ENCODE peak calls at places on chromosomes 1 and 21, in four cellular contexts. One of them, this sample, is unnamed.
A peak's percentile ranks its signal among the peaks of the same experiment; 100 is the strongest.

GRCh38 chr1:98702976-98703375 is 41.5 kb downstream of the SNX7 start:
- DNase-seq in H1: no peak
- DNase-seq in HCT116: no peak
- DNase-seq in HepG2: no peak
- DNase-seq in this sample: no peak

GRCh38 chr1:234853906-234854647 is 244.1 kb upstream of the IRF2BP2 start:
- DNase-seq in HCT116: no peak
- DNase-seq in H1: no peak
- DNase-seq in HepG2: no peak
- DNase-seq in this sample: no peak

GRCh38 chr1:35345439-35345981 is 77.0 kb downstream of the ZMYM4 start:
- DNase-seq in HepG2: peak; percentile 75
- DNase-seq in H1: no peak
- DNase-seq in HCT116: no peak
- DNase-seq in this sample: no peak

GRCh38 chr1:25569599-25570458 is 26.4 kb downstream of the LDLRAP1 start:
- DNase-seq in HCT116: no peak
- DNase-seq in H1: no peak
- DNase-seq in HepG2: no peak
- DNase-seq in this sample: peak; percentile 51

GRCh38 chr21:45554477-45555175 is 12.4 kb upstream of the SLC19A1 start:
- DNase-seq in H1: peak; percentile 94
- DNase-seq in HepG2: peak; percentile 38
- DNase-seq in HCT116: peak; percentile 33
- DNase-seq in this sample: peak; percentile 93

GRCh38 chr1:203673550-203674411 is 47.1 kb downstream of the ATP2B4 start:
- DNase-seq in HepG2: peak; percentile 30
- DNase-seq in HCT116: peak; percentile 90
- DNase-seq in H1: no peak
- DNase-seq in this sample: peak; percentile 81

GRCh38 chr1:93844262-93845045 is 34.6 kb downstream of the DNTTIP2 start:
- DNase-seq in HepG2: peak; percentile 77
- DNase-seq in HCT116: peak; percentile 55
- DNase-seq in H1: no peak
- DNase-seq in this sample: peak; percentile 71

GRCh38 chr1:24864409-24864808 is 65.7 kb downstream of the RUNX3 start:
- DNase-seq in HCT116: no peak
- DNase-seq in HepG2: peak; percentile 75
- DNase-seq in H1: no peak
- DNase-seq in this sample: no peak

GRCh38 chr1:214476229-214476957 is 75.0 kb downstream of the PTPN14 start:
- DNase-seq in HepG2: no peak
- DNase-seq in H1: no peak
- DNase-seq in HCT116: peak; percentile 43
- DNase-seq in this sample: no peak

GRCh38 chr1:23862640-23863039 is 5.5 kb downstream of the FUCA1 start:
- DNase-seq in HCT116: no peak
- DNase-seq in HepG2: no peak
- DNase-seq in H1: no peak
- DNase-seq in this sample: peak; percentile 10

GRCh38 chr1:95035536-95035935 is 37.2 kb downstream of the ALG14 start:
- DNase-seq in HepG2: no peak
- DNase-seq in HCT116: peak; percentile 18
- DNase-seq in H1: no peak
- DNase-seq in this sample: no peak

GRCh38 chr1:172408958-172409357 is 11.5 kb upstream of the C1orf105 start:
- DNase-seq in HepG2: no peak
- DNase-seq in H1: no peak
- DNase-seq in HCT116: no peak
- DNase-seq in this sample: no peak

GRCh38 chr1:233240839-233241682 is 54.5 kb downstream of the PCNX2 start:
- DNase-seq in HCT116: no peak
- DNase-seq in H1: no peak
- DNase-seq in HepG2: peak; percentile 8
- DNase-seq in this sample: peak; percentile 49

GRCh38 chr1:228087771-228088251 is 5.3 kb downstream of the ARF1 start:
- DNase-seq in HCT116: no peak
- DNase-seq in H1: no peak
- DNase-seq in HepG2: no peak
- DNase-seq in this sample: no peak

GRCh38 chr1:230087034-230087721 is 20.1 kb downstream of the GALNT2 start:
- DNase-seq in HepG2: no peak
- DNase-seq in HCT116: no peak
- DNase-seq in H1: no peak
- DNase-seq in this sample: peak; percentile 40

GRCh38 chr1:85394130-85394529 is 70.8 kb downstream of the DDAH1 start:
- DNase-seq in H1: no peak
- DNase-seq in HepG2: no peak
- DNase-seq in HCT116: no peak
- DNase-seq in this sample: no peak

GRCh38 chr1:87904668-87905067 is 576.0 kb downstream of the LMO4 start:
- DNase-seq in HepG2: no peak
- DNase-seq in H1: no peak
- DNase-seq in HCT116: no peak
- DNase-seq in this sample: no peak
- TF ChIP-seq FOSL1 in HepG2: no peak
- TF ChIP-seq FOSL1 in H1: no peak
- TF ChIP-seq FOSL1 in HCT116: no peak
- TF ChIP-seq FOSL1 in this sample: no peak

DNA sequence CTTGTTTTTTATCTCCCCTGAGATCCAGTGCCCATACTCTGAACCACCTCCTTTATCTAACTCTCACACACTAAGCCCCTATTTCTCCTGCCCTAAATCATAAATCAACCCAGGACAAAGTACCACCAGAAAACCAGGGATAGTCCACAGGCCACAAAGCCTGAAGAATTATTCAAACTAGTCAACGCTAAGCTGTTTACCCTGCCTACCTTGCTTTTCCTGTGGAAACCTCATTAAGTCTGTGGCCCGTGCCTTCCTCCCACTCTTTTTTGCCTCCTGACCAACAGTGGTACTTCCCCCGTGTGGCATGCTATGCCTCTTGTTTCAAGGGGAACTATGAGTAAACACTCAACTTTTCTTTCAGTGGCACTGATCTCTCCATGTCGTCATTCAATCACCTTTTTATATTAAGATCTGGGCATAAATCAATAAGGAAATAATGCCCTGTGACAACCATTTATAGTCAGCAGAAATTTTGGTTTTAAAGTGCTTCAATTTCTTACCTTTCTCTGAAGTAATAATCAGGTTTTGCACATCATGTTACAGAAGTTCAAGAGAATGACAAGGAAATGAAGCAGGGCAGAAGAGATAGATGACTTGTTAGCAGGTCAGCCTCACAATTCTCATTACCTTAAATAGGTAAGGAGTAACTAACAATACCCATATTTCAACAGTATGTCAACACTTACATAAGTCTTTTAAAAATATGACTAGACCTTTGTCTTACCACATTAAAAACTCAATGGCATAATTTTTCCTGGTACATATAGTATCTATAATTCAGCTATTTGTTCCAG is 32.1 kb downstream of the EYA3 start:
- DNase-seq in HCT116: no peak
- DNase-seq in HepG2: no peak
- DNase-seq in H1: no peak
- DNase-seq in this sample: no peak
- TF ChIP-seq JUND in HCT116: no peak
- TF ChIP-seq JUND in HepG2: no peak
- TF ChIP-seq JUND in H1: no peak
- TF ChIP-seq JUND in this sample: no peak

GRCh38 chr1:12040457-12041051 is 21.3 kb downstream of the MIIP start:
- DNase-seq in H1: no peak
- DNase-seq in HepG2: no peak
- DNase-seq in HCT116: no peak
- DNase-seq in this sample: peak; percentile 37
- TF ChIP-seq FOSL1 in H1: no peak
- TF ChIP-seq FOSL1 in HepG2: no peak
- TF ChIP-seq FOSL1 in HCT116: no peak
- TF ChIP-seq FOSL1 in this sample: peak; percentile 94

GRCh38 chr1:115073298-115074087 is 15.8 kb downstream of the TSPAN2 start:
- DNase-seq in H1: no peak
- DNase-seq in HCT116: no peak
- DNase-seq in HepG2: no peak
- DNase-seq in this sample: no peak
- TF ChIP-seq JUND in H1: no peak
- TF ChIP-seq JUND in HCT116: no peak
- TF ChIP-seq JUND in HepG2: no peak
- TF ChIP-seq JUND in this sample: no peak

GRCh38 chr21:15199414-15199813 is 134.6 kb upstream of the NRIP1 start:
- DNase-seq in HCT116: no peak
- DNase-seq in HepG2: no peak
- DNase-seq in H1: no peak
- DNase-seq in this sample: no peak
- TF ChIP-seq FOSL1 in HCT116: no peak
- TF ChIP-seq FOSL1 in HepG2: no peak
- TF ChIP-seq FOSL1 in H1: no peak
- TF ChIP-seq FOSL1 in this sample: no peak

GRCh38 chr1:186167096-186167668 is 207.9 kb downstream of the TPR start:
- DNase-seq in H1: no peak
- DNase-seq in HCT116: no peak
- DNase-seq in HepG2: no peak
- DNase-seq in this sample: no peak
- TF ChIP-seq JUND in H1: no peak
- TF ChIP-seq JUND in HCT116: no peak
- TF ChIP-seq JUND in HepG2: no peak
- TF ChIP-seq JUND in this sample: no peak

GRCh38 chr1:248873409-248873992 is 14.6 kb upstream of the ZNF692 start:
- DNase-seq in HepG2: peak; percentile 92
- DNase-seq in H1: peak; percentile 100
- DNase-seq in HCT116: peak; percentile 93
- DNase-seq in this sample: peak; percentile 97

GRCh38 chr1:248873993-248874671 is 15.2 kb upstream of the ZNF692 start:
- DNase-seq in HCT116: peak; percentile 82
- DNase-seq in H1: peak; percentile 91
- DNase-seq in HepG2: peak; percentile 89
- DNase-seq in this sample: peak; percentile 71

GRCh38 chr1:248871837-248872401 is 13.0 kb upstream of the ZNF692 start:
- DNase-seq in H1: no peak
- DNase-seq in HepG2: no peak
- DNase-seq in HCT116: no peak
- DNase-seq in this sample: no peak

DNA sequence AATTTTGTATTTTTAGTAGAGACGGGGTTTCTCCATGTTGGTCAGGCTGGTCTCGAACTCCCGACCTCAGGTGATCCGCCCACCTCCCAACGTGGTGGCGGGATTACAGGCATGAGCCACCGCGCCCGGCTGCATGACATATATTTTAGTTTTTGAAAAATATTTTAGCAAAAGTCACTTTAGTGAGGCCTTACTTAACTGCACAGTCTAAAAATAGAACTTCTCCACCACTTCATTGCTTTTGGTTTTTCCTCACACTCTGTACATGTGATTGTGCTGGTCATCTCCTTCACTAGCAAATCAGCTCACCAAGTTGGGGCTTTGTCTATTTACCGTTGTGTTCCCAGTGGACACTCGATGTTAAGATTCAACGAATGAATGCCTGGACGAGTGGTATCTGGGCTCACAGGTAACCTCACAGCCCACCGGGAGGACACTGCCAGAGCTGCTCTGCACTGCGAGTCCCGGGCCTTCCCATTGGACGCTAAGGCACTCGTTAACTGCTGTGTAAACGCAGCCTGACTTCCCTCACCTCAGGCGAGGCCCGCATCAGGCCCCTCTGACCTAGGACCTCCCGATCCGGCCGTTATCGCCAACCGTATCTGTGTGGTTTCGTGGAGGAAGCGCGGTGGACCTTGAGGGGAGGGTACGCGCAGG is 14.0 kb upstream of the ZNF692 start:
- DNase-seq in HCT116: peak; percentile 53
- DNase-seq in HepG2: peak; percentile 80
- DNase-seq in H1: peak; percentile 80
- DNase-seq in this sample: peak; percentile 68
- TF ChIP-seq FOSL1 in HCT116: no peak
- TF ChIP-seq FOSL1 in HepG2: no peak
- TF ChIP-seq FOSL1 in H1: no peak
- TF ChIP-seq FOSL1 in this sample: no peak